ENCODE peak calls at places on chromosomes 2 and 18, in six cellular contexts. Z is psoas muscle, N is right atrium auricular region, K is prostate gland, L is SJSA1, E is fibroblast of lung. M is an unnamed sample.

GRCh38 chr2:19902272-19902730 is 518 bp upstream of the TTC32 start:
- DNase-seq in Z (no peak), N (no peak), K (no peak), L (no peak), E (no peak), M (no peak)

GRCh38 chr2:199392363-199392762 is 65.4 kb downstream of the SATB2 start:
- DNase-seq in Z (no peak), N (no peak), K (no peak), L (no peak), E (no peak), M (no peak)

GRCh38 chr2:25276569-25277465 is 64.9 kb downstream of the DNMT3A start:
- DNase-seq in Z (peak; percentile 84), N (no peak), K (no peak), L (no peak), E (peak; percentile 39), M (no peak)

GRCh38 chr18:68942230-68942629 is 144.3 kb downstream of the CCDC102B start:
- DNase-seq in Z (no peak), N (no peak), K (no peak), L (no peak), E (no peak), M (no peak)

GRCh38 chr2:202009563-202009962 is 24.1 kb upstream of the FZD7 start:
- DNase-seq in Z (no peak), N (no peak), K (no peak), L (no peak), E (no peak), M (no peak)

GRCh38 chr2:106638043-106638442 is 150.9 kb downstream of the CD8B2 start:
- DNase-seq in Z (no peak), N (no peak), K (no peak), L (peak; percentile 1), E (peak; percentile 1), M (no peak)

GRCh38 chr18:8849696-8850095 is 144.3 kb downstream of the MTCL1 start:
- DNase-seq in Z (no peak), N (no peak), K (no peak), L (no peak), E (peak; percentile 48), M (no peak)

GRCh38 chr2:232666051-232666805 is 30.9 kb upstream of the GIGYF2 start:
- DNase-seq in Z (no peak), N (no peak), K (no peak), L (no peak), E (no peak), M (no peak)

GRCh38 chr2:178110681-178111080 is 1.6 kb upstream of the RBM45 start:
- DNase-seq in Z (no peak), N (no peak), K (peak; percentile 48), L (no peak), E (no peak), M (no peak)

GRCh38 chr2:46146866-46147502 is 150.2 kb upstream of the EPAS1 start:
- DNase-seq in Z (no peak), N (no peak), K (no peak), L (no peak), E (no peak), M (no peak)

GRCh38 chr2:2597712-2598111 is 266.6 kb upstream of the MYT1L start:
- DNase-seq in Z (no peak), N (no peak), K (no peak), L (no peak), E (no peak), M (no peak)

GRCh38 chr2:27943138-27943537 is 52.6 kb downstream of the BABAM2 start:
- DNase-seq in Z (no peak), N (no peak), K (no peak), L (no peak), E (no peak), M (no peak)

GRCh38 chr18:13672657-13673056 is 53.7 kb downstream of the FAM210A start:
- DNase-seq in Z (no peak), N (no peak), K (no peak), L (no peak), E (no peak), M (no peak)

GRCh38 chr18:13680612-13681011 is 45.7 kb downstream of the FAM210A start:
- DNase-seq in Z (no peak), N (no peak), K (no peak), L (no peak), E (no peak), M (no peak)

GRCh38 chr18:13681701-13682100 is 44.7 kb downstream of the FAM210A start:
- DNase-seq in Z (no peak), N (no peak), K (no peak), L (no peak), E (no peak), M (no peak)

GRCh38 chr18:13676499-13676898 is 49.9 kb downstream of the FAM210A start:
- DNase-seq in Z (no peak), N (no peak), K (no peak), L (no peak), E (no peak), M (no peak)
- H3K4me1 ChIP-seq in Z (peaks cover 34% of the 10 kb centered on the region), N (no peaks in the 10 kb centered on the region), K (no peaks in the 10 kb centered on the region), L (no peaks in the 10 kb centered on the region), E (no peaks in the 10 kb centered on the region), M (peaks cover 6% of the 10 kb centered on the region)

DNA sequence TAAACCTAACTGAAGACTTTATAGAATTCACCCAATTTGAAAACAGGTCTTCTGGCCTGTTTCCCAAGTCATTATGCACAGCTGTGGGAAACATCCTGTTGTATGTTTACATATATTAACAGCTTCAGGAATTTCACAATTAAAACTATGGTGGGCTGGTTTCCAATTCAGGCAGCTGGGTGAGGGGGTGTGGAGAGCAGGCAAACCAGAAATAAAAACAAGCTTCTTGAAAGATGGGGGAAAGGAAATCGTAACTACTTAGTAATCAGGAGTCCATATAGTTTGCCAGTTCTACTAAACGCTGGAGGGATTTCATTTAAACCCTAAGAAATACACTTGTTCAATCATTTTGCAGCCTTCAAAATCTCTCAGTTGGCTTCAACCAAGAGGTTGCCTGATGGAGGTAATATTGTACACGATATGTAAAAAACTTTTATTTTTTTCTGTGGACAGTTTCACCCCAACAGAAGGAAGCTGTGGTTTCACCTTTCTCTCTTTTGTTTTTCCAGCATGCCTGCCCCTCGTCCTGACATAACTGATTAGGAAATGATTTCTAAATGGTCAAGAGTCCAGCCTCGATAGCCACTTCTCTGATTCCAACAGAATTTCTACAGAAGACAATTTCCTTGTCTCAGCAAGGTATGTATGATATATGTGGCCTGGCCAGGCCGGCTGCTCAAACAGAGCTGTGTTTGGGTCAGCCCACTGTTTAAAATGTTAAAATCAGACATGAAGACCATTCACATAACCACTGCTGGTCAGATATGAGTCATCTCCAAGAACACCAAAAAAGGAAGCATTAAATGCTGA is 22.6 kb downstream of the ATP8B1 start:
- DNase-seq in Z (no peak), N (no peak), K (no peak), L (peak; percentile 81), E (peak; percentile 94), M (no peak)
- H3K4me1 ChIP-seq in Z (peaks cover 60% of the 10 kb centered on the region), N (no peaks in the 10 kb centered on the region), K (peaks cover 4% of the 10 kb centered on the region), L (peaks cover 37% of the 10 kb centered on the region), E (peaks cover 30% of the 10 kb centered on the region), M (peaks cover 50% of the 10 kb centered on the region)

GRCh38 chr2:85427300-85427699 is 8.8 kb downstream of the SH2D6 start:
- DNase-seq in Z (no peak), N (no peak), K (no peak), L (no peak), E (no peak), M (no peak)

GRCh38 chr2:85420743-85421705 is 2.5 kb downstream of the SH2D6 start:
- DNase-seq in Z (peak; percentile 94), N (peak; percentile 91), K (peak; percentile 87), L (peak; percentile 89), E (peak; percentile 74), M (peak; percentile 52)

GRCh38 chr2:85425588-85425987 is 7.1 kb downstream of the SH2D6 start:
- DNase-seq in Z (no peak), N (no peak), K (no peak), L (no peak), E (no peak), M (no peak)

GRCh38 chr2:85421706-85422457 is 3.4 kb downstream of the SH2D6 start:
- DNase-seq in Z (no peak), N (no peak), K (peak; percentile 48), L (no peak), E (no peak), M (no peak)

GRCh38 chr2:85423525-85423924 is 5.0 kb downstream of the SH2D6 start:
- DNase-seq in Z (no peak), N (no peak), K (no peak), L (no peak), E (no peak), M (no peak)
- H3K4me1 ChIP-seq in Z (peaks cover 10% of the 10 kb centered on the region), N (no peaks in the 10 kb centered on the region), K (peaks cover 20% of the 10 kb centered on the region), L (peaks cover 16% of the 10 kb centered on the region), E (peaks cover 9% of the 10 kb centered on the region), M (peaks cover 6% of the 10 kb centered on the region)

GRCh38 chr18:33837191-33837590 is 259.2 kb downstream of the ASXL3 start:
- DNase-seq in Z (no peak), N (no peak), K (no peak), L (no peak), E (no peak), M (no peak)
- H3K4me1 ChIP-seq in Z (no peaks in the 10 kb centered on the region), N (no peaks in the 10 kb centered on the region), K (peaks cover 3% of the 10 kb centered on the region), L (no peaks in the 10 kb centered on the region), E (no peaks in the 10 kb centered on the region), M (no peaks in the 10 kb centered on the region)

GRCh38 chr18:48842259-48843061 is 108.3 kb downstream of the SMAD7 start:
- DNase-seq in Z (peak; percentile 48), N (no peak), K (no peak), L (no peak), E (no peak), M (no peak)
- H3K4me1 ChIP-seq in Z (peaks cover 35% of the 10 kb centered on the region), N (no peaks in the 10 kb centered on the region), K (no peaks in the 10 kb centered on the region), L (peaks cover 61% of the 10 kb centered on the region), E (peaks cover 9% of the 10 kb centered on the region), M (no peaks in the 10 kb centered on the region)

GRCh38 chr2:218897394-218898108 is 16.9 kb downstream of the WNT10A start:
- DNase-seq in Z (no peak), N (peak; percentile 44), K (no peak), L (no peak), E (no peak), M (no peak)

GRCh38 chr2:218895326-218895725 is 14.7 kb downstream of the WNT10A start:
- DNase-seq in Z (no peak), N (no peak), K (no peak), L (no peak), E (no peak), M (no peak)

GRCh38 chr2:218894168-218895157 is 13.8 kb downstream of the WNT10A start:
- DNase-seq in Z (no peak), N (no peak), K (no peak), L (no peak), E (no peak), M (peak; percentile 52)

GRCh38 chr2:218896501-218897393 is 16.1 kb downstream of the WNT10A start:
- DNase-seq in Z (no peak), N (peak; percentile 53), K (no peak), L (peak; percentile 32), E (peak; percentile 64), M (no peak)

DNA sequence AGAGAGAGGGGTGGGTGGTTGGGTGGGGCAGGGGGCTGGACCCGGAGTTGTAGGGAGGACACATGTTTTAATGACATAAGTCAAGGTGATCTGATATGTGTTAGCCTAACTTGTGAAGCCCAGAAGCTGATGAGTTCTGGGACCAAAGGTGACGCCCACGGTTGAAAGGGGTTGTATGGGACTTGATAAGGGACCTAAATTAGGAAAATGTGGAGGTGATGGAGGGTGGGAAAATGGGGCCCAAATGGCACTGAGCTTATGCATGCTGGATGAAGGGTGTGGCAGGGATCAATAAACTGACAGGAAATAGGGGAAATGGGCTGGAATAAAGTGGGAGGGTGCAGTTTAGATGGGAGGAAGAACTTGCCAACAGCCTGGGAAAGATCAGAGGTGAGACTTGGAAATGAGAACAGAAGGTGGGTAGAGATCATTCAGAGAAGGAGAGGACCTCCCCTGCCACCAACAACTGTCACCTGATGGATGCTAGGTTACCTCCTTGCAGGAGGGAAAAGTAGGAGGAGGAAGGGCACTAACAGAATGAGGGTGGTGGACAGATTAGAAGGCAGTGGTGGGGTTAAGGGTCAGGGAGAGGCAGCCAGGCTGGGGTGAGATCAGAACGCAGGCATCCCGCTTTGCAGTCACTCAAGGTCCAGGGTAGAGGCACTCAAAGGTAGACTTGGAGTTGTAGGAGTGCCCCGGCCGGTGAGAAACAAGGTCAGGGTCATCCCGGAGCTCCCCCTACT is 15.3 kb downstream of the WNT10A start:
- DNase-seq in Z (no peak), N (peak; percentile 54), K (no peak), L (no peak), E (no peak), M (no peak)
- H3K4me1 ChIP-seq in Z (peaks cover 6% of the 10 kb centered on the region), N (no peaks in the 10 kb centered on the region), K (no peaks in the 10 kb centered on the region), L (peaks cover 24% of the 10 kb centered on the region), E (no peaks in the 10 kb centered on the region), M (peaks cover 19% of the 10 kb centered on the region)